ENCODE peak calls at places on chromosome X, in four cellular contexts. C is IMR-90, H is GM12878, W is K562. D is an unnamed sample.

GRCh38 chrX:133444196-133444595 is 28.9 kb upstream of the GPC4 start:
- DNase-seq in H (no peak), W (no peak), C (no peak), D (no peak)

GRCh38 chrX:829145-829544 is 198.6 kb downstream of the SHOX start:
- DNase-seq in H (no peak), W (no peak), C (no peak), D (no peak)

GRCh38 chrX:122625821-122626220 is 558.3 kb upstream of the GRIA3 start:
- DNase-seq in H (no peak), W (no peak), C (peak), D (no peak)

GRCh38 chrX:77200663-77201062 is 246.5 kb upstream of the FGF16 start:
- DNase-seq in C (no peak), W (no peak), H (no peak), D (no peak)

GRCh38 chrX:18542897-18543296 is 117.5 kb downstream of the CDKL5 start:
- DNase-seq in W (no peak), H (no peak), C (no peak), D (no peak)

GRCh38 chrX:154019061-154019621 is 561 bp downstream of the IRAK1 start:
- DNase-seq in C (no peak), H (no peak), W (peak), D (no peak)

GRCh38 chrX:141158084-141158483 is 18.8 kb downstream of the LDOC1 start:
- DNase-seq in W (no peak), H (no peak), C (no peak), D (no peak)

GRCh38 chrX:1111543-1112300 is 100.7 kb downstream of the CRLF2 start:
- DNase-seq in W (no peak), H (no peak), C (no peak), D (no peak)

GRCh38 chrX:103730746-103731508 is 20.2 kb downstream of the TMEM31 start:
- DNase-seq in C (peak), W (no peak), H (no peak), D (peak)

GRCh38 chrX:13029831-13030771 is 14.3 kb downstream of the FAM9C start:
- DNase-seq in C (no peak), W (no peak), H (no peak), D (peak)

GRCh38 chrX:12685541-12685940 is 105.7 kb upstream of the PRPS2 start:
- DNase-seq in C (peak), W (no peak), H (no peak), D (no peak)

GRCh38 chrX:56745019-56745418 is 16.0 kb downstream of the NBDY start:
- DNase-seq in H (no peak), W (no peak), C (peak), D (peak)

GRCh38 chrX:40316502-40316901 is 218.7 kb upstream of the BCOR start:
- DNase-seq in W (no peak), C (no peak), H (no peak), D (no peak)

GRCh38 chrX:10045327-10046000 is 78.3 kb downstream of the CLDN34 start:
- DNase-seq in W (no peak), H (no peak), C (no peak), D (peak)

GRCh38 chrX:104285201-104285600 is 30.5 kb upstream of the ESX1 start:
- DNase-seq in C (no peak), H (no peak), W (no peak), D (no peak)

GRCh38 chrX:12610079-12610478 is 181.1 kb upstream of the PRPS2 start:
- DNase-seq in H (no peak), W (no peak), C (peak), D (no peak)

GRCh38 chrX:47771473-47771872 is 65.2 kb upstream of the ZNF81 start:
- DNase-seq in H (no peak), C (no peak), W (no peak), D (no peak)

GRCh38 chrX:74924449-74925209 is 623 bp downstream of the NEXMIF start:
- DNase-seq in H (no peak), W (no peak), C (no peak), D (peak)

GRCh38 chrX:133985164-133986007 is at the start of gene GPC3:
- DNase-seq in W (peak), H (no peak), C (peak), D (peak)

GRCh38 chrX:118528089-118528753 is 32.6 kb downstream of the DOCK11 start:
- DNase-seq in H (peak), W (no peak), C (no peak), D (no peak)

GRCh38 chrX:103170216-103170615 is 44.7 kb upstream of the BEX4 start:
- DNase-seq in W (no peak), C (peak), H (no peak), D (peak)

GRCh38 chrX:9789555-9789954 is 3.3 kb downstream of the SHROOM2 start:
- DNase-seq in H (no peak), C (no peak), W (no peak), D (no peak)

GRCh38 chrX:129738466-129739308 is at the start of gene XPNPEP2:
- DNase-seq in C (peak), W (no peak), H (no peak), D (no peak)

GRCh38 chrX:131621650-131622049 is 77.8 kb downstream of the OR13H1 start:
- DNase-seq in H (no peak), C (no peak), W (no peak), D (no peak)

GRCh38 chrX:1093112-1093511 is 119.3 kb downstream of the CRLF2 start:
- DNase-seq in H (no peak), C (no peak), W (no peak), D (no peak)

GRCh38 chrX:154012336-154012991 is 7.2 kb downstream of the IRAK1 start:
- DNase-seq in H (no peak), W (no peak), C (no peak), D (no peak)

GRCh38 chrX:44708470-44708869 is 135.4 kb upstream of the DUSP21 start:
- DNase-seq in W (peak), H (no peak), C (no peak), D (no peak)

GRCh38 chrX:40300286-40300890 is 202.6 kb upstream of the BCOR start:
- DNase-seq in W (no peak), H (no peak), C (no peak), D (no peak)

GRCh38 chrX:100662153-100662552 is 18.2 kb downstream of the SRPX2 start:
- DNase-seq in C (no peak), H (no peak), W (no peak), D (no peak)

GRCh38 chrX:55007633-55008032 is 7.5 kb downstream of the APEX2 start:
- DNase-seq in H (no peak), C (peak), W (no peak), D (peak)

GRCh38 chrX:147953976-147954375 is 27.2 kb upstream of the FMR1NB start:
- DNase-seq in H (no peak), C (no peak), W (no peak), D (no peak)

GRCh38 chrX:21700289-21700688 is 42.2 kb upstream of the KLHL34 start:
- DNase-seq in H (no peak), W (no peak), C (no peak), D (no peak)

GRCh38 chrX:116281106-116281505 is 110.6 kb downstream of the AGTR2 start:
- DNase-seq in H (no peak), C (no peak), W (no peak), D (no peak)

GRCh38 chrX:72029473-72030411 is 102.0 kb downstream of the RTL5 start:
- DNase-seq in H (no peak), C (peak), W (no peak), D (peak)

GRCh38 chrX:23952401-23952800 is 44.6 kb downstream of the CXorf58 start:
- DNase-seq in W (no peak), C (no peak), H (no peak), D (no peak)

GRCh38 chrX:23959781-23960180 is 52.0 kb downstream of the CXorf58 start:
- DNase-seq in C (no peak), H (no peak), W (no peak), D (no peak)

GRCh38 chrX:23952984-23953907 is 45.4 kb downstream of the CXorf58 start:
- DNase-seq in C (no peak), W (peak), H (peak), D (peak)

GRCh38 chrX:23953908-23954269 is 46.1 kb downstream of the CXorf58 start:
- DNase-seq in W (no peak), H (no peak), C (no peak), D (no peak)

DNA sequence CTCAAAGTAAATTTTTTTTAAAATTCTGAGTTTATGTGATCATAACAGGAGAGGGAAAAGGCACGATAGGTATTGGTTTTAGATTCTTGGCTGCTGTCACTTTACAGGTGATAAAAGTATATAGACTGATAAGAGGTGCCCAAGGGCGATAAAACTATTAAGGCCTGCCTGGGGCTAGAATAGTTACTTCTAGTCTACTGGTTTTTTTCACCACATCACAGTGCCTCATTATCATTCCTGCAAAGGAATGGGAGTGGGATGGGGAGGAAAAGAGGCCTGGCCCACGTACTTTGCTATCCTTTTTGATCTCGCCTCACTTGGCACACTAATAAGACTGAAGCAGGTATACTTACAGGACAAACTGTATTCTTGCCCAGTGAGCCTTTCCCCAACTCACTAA is 46.6 kb downstream of the CXorf58 start:
- DNase-seq in C (no peak), H (no peak), W (no peak), D (no peak)
- H3K27ac ChIP-seq in C (no peak), H (no peak), W (peak), D (no peak)

GRCh38 chrX:43500996-43501694 is 155.0 kb upstream of the MAOA start:
- DNase-seq in W (no peak), C (no peak), H (no peak), D (no peak)
- TF ChIP-seq FOS in W (no peak), C (no peak), H (no peak), D (no peak)

GRCh38 chrX:152876931-152877840 is 20.7 kb upstream of the ZNF185 start:
- DNase-seq in W (no peak), C (no peak), H (no peak), D (no peak)
- H3K27ac ChIP-seq in W (no peak), C (no peak), H (no peak), D (no peak)

GRCh38 chrX:94058728-94059382 is 384.8 kb downstream of the FAM133A start:
- DNase-seq in H (no peak), C (no peak), W (peak), D (no peak)
- TF ChIP-seq FOS in H (no peak), C (no peak), W (no peak), D (no peak)

DNA sequence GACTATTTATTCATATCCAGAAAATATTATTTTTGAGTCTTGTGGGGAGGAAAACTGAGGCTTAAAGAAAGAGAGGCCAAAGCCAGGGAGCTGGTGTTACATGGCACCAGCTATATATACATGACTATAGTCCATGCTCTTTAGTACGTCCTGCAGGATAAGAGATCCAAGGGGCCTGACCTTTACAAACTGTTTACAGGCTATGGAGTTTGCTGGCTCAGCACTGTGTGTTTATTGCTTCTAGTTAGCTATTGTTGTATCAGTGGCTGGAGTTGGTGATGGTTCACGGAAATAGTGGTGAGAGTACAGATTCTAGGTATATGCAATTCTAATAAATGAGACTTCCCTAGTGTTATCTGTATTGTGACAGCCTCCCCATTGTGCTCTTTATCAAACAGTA is 46.4 kb downstream of the REPS2 start:
- DNase-seq in C (no peak), H (no peak), W (no peak), D (no peak)
- H3K27ac ChIP-seq in C (no peak), H (no peak), W (no peak), D (no peak)

DNA sequence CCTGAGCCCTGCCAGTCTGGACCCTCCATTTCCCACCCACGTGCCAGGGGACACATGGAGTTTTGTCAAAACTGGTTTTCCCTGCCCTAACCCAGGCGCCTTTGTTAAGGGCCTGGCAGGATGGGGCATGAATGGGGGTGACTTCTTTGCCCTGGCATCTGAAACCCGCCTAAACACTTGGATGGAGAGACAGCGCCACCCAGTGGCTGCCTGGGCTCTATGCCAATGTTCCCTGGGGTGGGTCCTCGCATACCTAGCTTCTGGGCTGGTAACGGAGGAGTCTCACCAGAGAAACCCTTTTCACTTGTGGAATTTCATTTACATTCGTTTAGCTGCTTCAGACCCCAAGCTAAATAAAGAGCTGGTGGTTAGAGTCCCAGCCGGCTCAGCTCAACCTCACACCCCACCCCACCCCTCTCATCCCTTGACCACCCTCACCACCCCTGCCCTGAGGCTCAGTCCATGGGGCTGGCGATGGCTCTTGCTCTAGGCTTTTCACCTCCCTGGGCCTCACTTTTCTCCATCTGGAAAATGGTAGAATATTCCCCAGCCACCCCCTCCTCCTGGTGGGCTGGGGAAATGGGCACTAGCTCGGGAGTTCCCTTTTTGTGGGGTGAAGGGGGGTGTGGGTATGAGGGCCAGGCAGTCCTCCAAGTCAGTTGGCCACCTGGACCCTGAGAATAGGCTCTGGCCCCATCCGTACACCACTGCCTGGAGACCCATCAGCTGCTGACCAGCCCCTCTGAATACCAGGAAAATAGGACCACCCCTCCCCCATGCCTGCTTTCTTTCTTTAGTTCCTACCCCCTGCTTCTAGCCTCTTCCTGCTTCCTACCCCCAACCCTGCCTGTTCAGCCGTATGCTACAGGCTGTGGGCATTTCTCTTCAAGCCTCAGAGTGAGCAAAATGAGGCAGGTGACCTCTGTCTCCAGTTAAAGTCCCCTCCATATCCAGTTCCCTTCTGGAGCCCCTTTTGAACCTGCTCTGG is 57.1 kb upstream of the PJA1 start:
- DNase-seq in W (peak), H (no peak), C (peak), D (peak)
- TF ChIP-seq FOS in W (no peak), H (no peak), C (no peak), D (no peak)

DNA sequence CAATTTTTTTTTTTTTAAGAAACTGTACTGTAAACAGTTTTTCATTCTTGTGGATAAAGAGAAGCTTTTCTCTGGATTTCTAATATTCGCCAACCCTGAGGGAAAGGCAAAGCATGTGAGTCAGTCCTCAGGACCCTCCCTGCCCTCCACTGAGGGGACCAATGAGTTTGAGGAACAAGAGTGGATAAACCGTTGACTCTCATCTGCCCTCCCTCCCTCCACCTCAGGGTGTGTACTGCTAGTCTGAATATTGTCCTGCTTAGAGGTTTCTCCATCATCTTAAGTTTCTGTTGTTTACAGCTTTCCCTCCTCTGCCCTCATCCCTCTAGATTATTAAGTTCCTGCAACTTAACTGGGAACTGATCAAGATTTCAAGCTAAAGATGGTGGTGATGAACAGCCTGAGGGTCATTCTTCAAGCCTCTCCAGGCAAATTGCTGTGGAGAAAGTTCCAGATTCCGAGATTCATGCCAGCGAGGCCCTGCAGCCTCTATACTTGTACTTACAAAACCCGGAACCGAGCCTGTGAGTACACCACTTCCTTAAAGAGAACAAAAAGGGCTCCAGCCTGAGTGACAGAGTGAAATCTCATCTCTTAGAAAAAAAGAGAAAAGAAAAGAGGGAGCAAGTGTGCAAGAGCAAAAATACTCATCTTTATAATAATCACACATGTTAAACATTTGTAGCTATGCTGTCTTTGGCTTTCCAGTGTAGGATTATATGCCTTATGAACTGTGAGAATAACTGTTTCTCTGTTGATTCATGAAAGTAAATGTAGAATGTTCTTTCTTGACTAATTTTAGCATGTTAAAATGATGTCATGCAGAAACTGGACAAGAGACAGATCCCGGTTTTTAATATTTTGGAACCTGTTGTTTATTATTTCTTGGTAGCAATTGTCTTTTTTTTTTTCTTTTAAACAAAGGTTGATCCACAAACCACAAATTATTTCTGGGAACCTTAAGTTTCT is 11.9 kb downstream of the CA5B start:
- DNase-seq in C (peak), H (no peak), W (no peak), D (peak)
- H3K27ac ChIP-seq in C (no peak), H (peak), W (no peak), D (peak)